ENCODE peak calls at places on chromosomes 3 and 15, in six cellular contexts. W is NB4, H is endothelial cell, P is AG09309, Q is pancreas, O is IMR-90. F is an unnamed sample.

GRCh38 chr15:38406451-38406850 is 47.5 kb upstream of the FAM98B start:
- DNase-seq in W (no peak), H (no peak), P (no peak), Q (no peak), O (peak), F (no peak)

GRCh38 chr3:134374791-134375541 is 719 bp upstream of the AMOTL2 start:
- DNase-seq in W (no peak), H (no peak), P (no peak), Q (peak), O (no peak), F (no peak)

GRCh38 chr3:182837855-182838454 is 44.7 kb downstream of the ATP11B start:
- DNase-seq in W (peak), H (no peak), P (peak), Q (no peak), O (peak), F (no peak)

GRCh38 chr3:178195824-178196223 is 340.4 kb upstream of the KCNMB2 start:
- DNase-seq in W (no peak), H (no peak), P (peak), Q (no peak), O (peak), F (no peak)

GRCh38 chr15:92670625-92671024 is 15.1 kb upstream of the FAM174B start:
- DNase-seq in W (no peak), H (no peak), P (no peak), Q (no peak), O (no peak), F (no peak)

GRCh38 chr15:41885841-41886240 is 8.0 kb downstream of the SPTBN5 start:
- DNase-seq in W (no peak), H (no peak), P (no peak), Q (peak), O (no peak), F (no peak)

GRCh38 chr15:68526269-68526668 is 52.5 kb upstream of the CORO2B start:
- DNase-seq in W (no peak), H (no peak), P (peak), Q (no peak), O (peak), F (no peak)

GRCh38 chr15:95843241-95843851 is 487.2 kb upstream of the NR2F2 start:
- DNase-seq in W (no peak), H (no peak), P (peak), Q (no peak), O (no peak), F (no peak)

GRCh38 chr3:139639662-139640061 is 38.1 kb downstream of the NMNAT3 start:
- DNase-seq in W (no peak), H (no peak), P (no peak), Q (no peak), O (no peak), F (no peak)

GRCh38 chr3:194688946-194689345 is 3.3 kb downstream of the FAM43A start:
- DNase-seq in W (no peak), H (no peak), P (no peak), Q (no peak), O (no peak), F (no peak)

GRCh38 chr3:105140899-105141367 is 225.8 kb upstream of the ALCAM start:
- DNase-seq in W (no peak), H (no peak), P (no peak), Q (no peak), O (peak), F (no peak)

GRCh38 chr15:88866295-88866881 is 29.0 kb downstream of the HAPLN3 start:
- DNase-seq in W (no peak), H (no peak), P (no peak), Q (no peak), O (no peak), F (no peak)

GRCh38 chr3:10515396-10515795 is 10.0 kb upstream of the ATP2B2 start:
- DNase-seq in W (peak), H (no peak), P (no peak), Q (no peak), O (no peak), F (no peak)

GRCh38 chr3:10514407-10515069 is 9.2 kb upstream of the ATP2B2 start:
- DNase-seq in W (peak), H (no peak), P (no peak), Q (no peak), O (no peak), F (no peak)

GRCh38 chr3:10516835-10517465 is 11.6 kb upstream of the ATP2B2 start:
- DNase-seq in W (no peak), H (no peak), P (no peak), Q (no peak), O (no peak), F (peak)

GRCh38 chr3:10517616-10518015 is 12.2 kb upstream of the ATP2B2 start:
- DNase-seq in W (no peak), H (no peak), P (no peak), Q (no peak), O (no peak), F (peak)

GRCh38 chr3:10515884-10516495 is 10.6 kb upstream of the ATP2B2 start:
- DNase-seq in W (no peak), H (no peak), P (no peak), Q (no peak), O (no peak), F (peak)
- TF ChIP-seq CTCF in W (no peak), H (no peak), P (no peak), Q (no peak), O (no peak), F (no peak)

GRCh38 chr3:13671536-13672233 is 122.8 kb downstream of the FBLN2 start:
- DNase-seq in W (no peak), H (no peak), P (no peak), Q (no peak), O (no peak), F (no peak)

GRCh38 chr3:13670292-13670691 is 121.4 kb downstream of the FBLN2 start:
- DNase-seq in W (no peak), H (no peak), P (no peak), Q (no peak), O (no peak), F (no peak)

GRCh38 chr3:13674538-13675185 is 125.7 kb downstream of the FBLN2 start:
- DNase-seq in W (no peak), H (no peak), P (no peak), Q (peak), O (no peak), F (no peak)

GRCh38 chr3:13676618-13677017 is 127.7 kb downstream of the FBLN2 start:
- DNase-seq in W (no peak), H (no peak), P (no peak), Q (no peak), O (no peak), F (no peak)

GRCh38 chr3:13673207-13673606 is 124.3 kb downstream of the FBLN2 start:
- DNase-seq in W (no peak), H (no peak), P (no peak), Q (no peak), O (no peak), F (no peak)
- TF ChIP-seq CTCF in W (peak), H (no peak), P (peak), Q (no peak), O (no peak), F (no peak)

DNA sequence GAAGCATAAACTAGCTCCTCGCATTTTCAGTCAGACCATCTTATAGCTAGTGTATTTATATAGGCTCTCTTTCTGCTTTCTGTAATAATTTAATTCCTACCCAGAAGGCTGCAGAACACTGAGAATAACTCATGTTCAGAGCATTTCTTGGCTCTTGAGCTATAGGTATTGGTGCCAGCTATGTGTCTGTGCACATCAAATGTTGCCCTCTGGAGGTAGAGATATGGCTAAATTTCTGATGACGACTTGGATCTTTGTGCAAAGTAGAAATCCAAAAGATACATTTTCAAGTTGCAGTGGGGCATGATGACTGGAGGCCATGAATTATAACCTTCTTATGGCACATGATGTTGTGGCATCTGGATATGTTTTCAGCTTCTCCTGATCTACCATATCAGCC is 336.2 kb upstream of the TPM1 start:
- DNase-seq in W (no peak), H (no peak), P (no peak), Q (no peak), O (no peak), F (no peak)
- TF ChIP-seq CTCF in W (no peak), H (no peak), P (no peak), Q (no peak), O (no peak), F (no peak)

GRCh38 chr3:115937054-115937453 is 313.7 kb downstream of the GAP43 start:
- DNase-seq in W (no peak), H (no peak), P (no peak), Q (no peak), O (no peak), F (no peak)
- TF ChIP-seq CTCF in W (peak), H (peak), P (peak), Q (peak), O (peak), F (no peak)

GRCh38 chr3:148079370-148079769 is 618.3 kb upstream of the AGTR1 start:
- DNase-seq in W (no peak), H (no peak), P (no peak), Q (no peak), O (no peak), F (no peak)

GRCh38 chr3:148077951-148078350 is 619.8 kb upstream of the AGTR1 start:
- DNase-seq in W (no peak), H (no peak), P (no peak), Q (no peak), O (no peak), F (no peak)

GRCh38 chr3:148075829-148076716 is 621.6 kb upstream of the AGTR1 start:
- DNase-seq in W (peak), H (peak), P (peak), Q (no peak), O (peak), F (no peak)

GRCh38 chr3:148078659-148079058 is 619.0 kb upstream of the AGTR1 start:
- DNase-seq in W (no peak), H (no peak), P (no peak), Q (no peak), O (no peak), F (no peak)

GRCh38 chr3:148077318-148077923 is 620.3 kb upstream of the AGTR1 start:
- DNase-seq in W (peak), H (no peak), P (no peak), Q (no peak), O (peak), F (no peak)
- TF ChIP-seq CTCF in W (peak), H (peak), P (peak), Q (peak), O (peak), F (no peak)

DNA sequence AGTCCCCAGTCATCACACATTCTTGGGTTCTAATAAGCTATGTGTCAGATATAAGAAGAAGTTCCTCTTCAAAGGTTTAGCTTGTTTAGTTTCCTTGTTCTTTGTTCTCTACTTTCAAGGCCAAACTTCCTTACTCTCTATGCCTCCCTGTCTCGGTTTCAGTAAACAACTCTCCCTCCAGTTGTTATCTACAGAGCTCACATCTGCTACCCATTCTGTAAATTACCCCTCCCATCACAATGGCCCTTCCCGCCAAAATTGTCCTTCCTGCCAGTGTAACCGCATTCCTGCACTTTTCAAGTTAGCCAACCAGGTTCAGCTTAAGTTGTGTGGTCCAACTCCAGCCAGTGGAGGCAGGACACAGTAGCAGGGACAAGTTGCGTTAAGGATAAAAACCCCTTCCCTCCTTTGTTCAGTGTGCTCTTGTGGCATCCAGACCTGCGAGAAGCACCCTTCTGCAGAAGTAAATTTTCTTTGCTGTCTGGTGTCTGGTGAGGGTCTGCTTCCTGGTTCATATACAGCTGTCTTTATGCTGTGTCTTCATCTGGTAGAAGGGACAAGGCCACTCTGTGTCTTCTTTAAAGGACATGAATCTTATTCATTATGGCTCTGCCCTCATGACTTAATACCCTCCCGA is 342.1 kb upstream of the GRM7 start:
- DNase-seq in W (no peak), H (no peak), P (no peak), Q (no peak), O (no peak), F (no peak)
- TF ChIP-seq CTCF in W (no peak), H (no peak), P (no peak), Q (no peak), O (no peak), F (no peak)

GRCh38 chr15:72532991-72533601 is 59.0 kb downstream of the ARIH1 start:
- DNase-seq in W (peak), H (peak), P (no peak), Q (no peak), O (no peak), F (no peak)
- TF ChIP-seq CTCF in W (peak), H (peak), P (peak), Q (no peak), O (no peak), F (no peak)

DNA sequence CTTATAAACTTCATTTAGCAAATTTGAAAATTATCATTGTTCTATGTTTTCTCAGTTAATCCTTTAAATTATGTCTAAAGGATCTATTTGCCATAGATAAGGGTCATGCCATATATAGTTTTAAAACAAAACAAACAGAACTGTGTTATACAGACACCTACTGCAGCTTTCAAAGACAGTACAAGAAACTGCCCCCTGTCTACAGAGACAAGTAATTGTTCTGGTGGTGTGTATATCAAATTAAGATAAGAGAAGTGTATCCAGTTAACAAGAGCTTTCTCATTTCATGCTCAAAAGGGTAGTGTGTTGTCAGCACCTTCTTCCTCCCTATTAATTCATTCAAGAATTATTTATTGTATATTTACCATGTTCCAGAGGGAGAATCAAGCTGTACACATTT is 201.2 kb downstream of the FMN1 start:
- DNase-seq in W (peak), H (no peak), P (no peak), Q (no peak), O (no peak), F (no peak)
- TF ChIP-seq CTCF in W (peak), H (peak), P (peak), Q (no peak), O (peak), F (no peak)

F was measured in activated B cell treated with CpG ODN at 0.5 μM for 24 hours.